ENCODE peak calls at places on chromosomes 2 and 18, in seven cellular contexts. One of them, this sample, is unnamed.
A peak's percentile ranks its signal among the peaks of the same experiment; 100 is the strongest.

GRCh38 chr2:162072976-162073775 is 839 bp downstream of the DPP4 start:
- DNase-seq in neural progenitor cell: peak; percentile 19
- DNase-seq in fibroblast of lung: no peak
- DNase-seq in endothelial cell of umbilical vein: peak; percentile 36
- DNase-seq in PC-3: no peak
- DNase-seq in astrocyte: no peak
- DNase-seq in H1: peak; percentile 52
- DNase-seq in this sample: peak; percentile 50

GRCh38 chr2:29232041-29232440 is 116.8 kb downstream of the CLIP4 start:
- DNase-seq in fibroblast of lung: no peak
- DNase-seq in H1: no peak
- DNase-seq in neural progenitor cell: no peak
- DNase-seq in PC-3: no peak
- DNase-seq in astrocyte: no peak
- DNase-seq in endothelial cell of umbilical vein: no peak
- DNase-seq in this sample: no peak

GRCh38 chr2:167183916-167184315 is 295.6 kb downstream of the XIRP2 start:
- DNase-seq in neural progenitor cell: no peak
- DNase-seq in PC-3: no peak
- DNase-seq in endothelial cell of umbilical vein: no peak
- DNase-seq in astrocyte: no peak
- DNase-seq in H1: no peak
- DNase-seq in fibroblast of lung: no peak
- DNase-seq in this sample: no peak

GRCh38 chr2:46510596-46511177 is 31.3 kb downstream of the TMEM247 start:
- DNase-seq in H1: no peak
- DNase-seq in endothelial cell of umbilical vein: no peak
- DNase-seq in astrocyte: no peak
- DNase-seq in neural progenitor cell: no peak
- DNase-seq in fibroblast of lung: no peak
- DNase-seq in PC-3: no peak
- DNase-seq in this sample: peak; percentile 41

GRCh38 chr2:209681201-209681735 is 90.4 kb upstream of the UNC80 start:
- DNase-seq in PC-3: no peak
- DNase-seq in H1: no peak
- DNase-seq in astrocyte: no peak
- DNase-seq in neural progenitor cell: no peak
- DNase-seq in endothelial cell of umbilical vein: no peak
- DNase-seq in fibroblast of lung: no peak
- DNase-seq in this sample: no peak

GRCh38 chr18:44693030-44693784 is 12.5 kb downstream of the SETBP1 start:
- DNase-seq in astrocyte: peak; percentile 64
- DNase-seq in PC-3: peak; percentile 66
- DNase-seq in fibroblast of lung: peak; percentile 74
- DNase-seq in neural progenitor cell: no peak
- DNase-seq in H1: no peak
- DNase-seq in endothelial cell of umbilical vein: no peak
- DNase-seq in this sample: peak; percentile 84

GRCh38 chr2:240250985-240251847 is 110.8 kb upstream of the OTOS start:
- DNase-seq in endothelial cell of umbilical vein: peak; percentile 51
- DNase-seq in neural progenitor cell: peak; percentile 50
- DNase-seq in fibroblast of lung: peak; percentile 85
- DNase-seq in H1: no peak
- DNase-seq in astrocyte: peak; percentile 78
- DNase-seq in PC-3: peak; percentile 82
- DNase-seq in this sample: peak; percentile 94

GRCh38 chr2:67846341-67847070 is 216.3 kb downstream of the C1D start:
- DNase-seq in H1: peak; percentile 92
- DNase-seq in astrocyte: peak; percentile 91
- DNase-seq in PC-3: peak; percentile 98
- DNase-seq in fibroblast of lung: peak; percentile 92
- DNase-seq in endothelial cell of umbilical vein: peak; percentile 96
- DNase-seq in neural progenitor cell: peak; percentile 84
- DNase-seq in this sample: peak; percentile 73

GRCh38 chr2:114683251-114683650 is 240.8 kb downstream of the DPP10 start:
- DNase-seq in H1: no peak
- DNase-seq in fibroblast of lung: no peak
- DNase-seq in neural progenitor cell: no peak
- DNase-seq in astrocyte: no peak
- DNase-seq in PC-3: no peak
- DNase-seq in endothelial cell of umbilical vein: no peak
- DNase-seq in this sample: no peak

GRCh38 chr2:170733821-170734600 is 18.9 kb downstream of the SP5 start:
- DNase-seq in endothelial cell of umbilical vein: no peak
- DNase-seq in astrocyte: no peak
- DNase-seq in PC-3: no peak
- DNase-seq in H1: no peak
- DNase-seq in fibroblast of lung: no peak
- DNase-seq in neural progenitor cell: no peak
- DNase-seq in this sample: no peak

GRCh38 chr2:112656679-112657078 is 10.9 kb downstream of the SLC20A1 start:
- DNase-seq in endothelial cell of umbilical vein: no peak
- DNase-seq in PC-3: no peak
- DNase-seq in neural progenitor cell: no peak
- DNase-seq in H1: no peak
- DNase-seq in astrocyte: no peak
- DNase-seq in fibroblast of lung: no peak
- DNase-seq in this sample: no peak

GRCh38 chr2:156305121-156305520 is 27.4 kb downstream of the NR4A2 start:
- DNase-seq in neural progenitor cell: no peak
- DNase-seq in fibroblast of lung: no peak
- DNase-seq in PC-3: no peak
- DNase-seq in astrocyte: no peak
- DNase-seq in H1: no peak
- DNase-seq in endothelial cell of umbilical vein: no peak
- DNase-seq in this sample: no peak

GRCh38 chr18:46578987-46579386 is 78.0 kb downstream of the LOXHD1 start:
- DNase-seq in PC-3: no peak
- DNase-seq in neural progenitor cell: no peak
- DNase-seq in endothelial cell of umbilical vein: no peak
- DNase-seq in fibroblast of lung: no peak
- DNase-seq in astrocyte: no peak
- DNase-seq in H1: no peak
- DNase-seq in this sample: no peak

GRCh38 chr2:46495347-46496030 is 16.1 kb downstream of the TMEM247 start:
- DNase-seq in astrocyte: peak; percentile 41
- DNase-seq in fibroblast of lung: peak; percentile 62
- DNase-seq in PC-3: no peak
- DNase-seq in H1: no peak
- DNase-seq in endothelial cell of umbilical vein: no peak
- DNase-seq in neural progenitor cell: no peak
- DNase-seq in this sample: peak; percentile 73

GRCh38 chr2:231034291-231034882 is 2.9 kb upstream of the C2orf72 start:
- DNase-seq in neural progenitor cell: no peak
- DNase-seq in endothelial cell of umbilical vein: no peak
- DNase-seq in PC-3: no peak
- DNase-seq in fibroblast of lung: no peak
- DNase-seq in H1: no peak
- DNase-seq in astrocyte: no peak
- DNase-seq in this sample: no peak

DNA sequence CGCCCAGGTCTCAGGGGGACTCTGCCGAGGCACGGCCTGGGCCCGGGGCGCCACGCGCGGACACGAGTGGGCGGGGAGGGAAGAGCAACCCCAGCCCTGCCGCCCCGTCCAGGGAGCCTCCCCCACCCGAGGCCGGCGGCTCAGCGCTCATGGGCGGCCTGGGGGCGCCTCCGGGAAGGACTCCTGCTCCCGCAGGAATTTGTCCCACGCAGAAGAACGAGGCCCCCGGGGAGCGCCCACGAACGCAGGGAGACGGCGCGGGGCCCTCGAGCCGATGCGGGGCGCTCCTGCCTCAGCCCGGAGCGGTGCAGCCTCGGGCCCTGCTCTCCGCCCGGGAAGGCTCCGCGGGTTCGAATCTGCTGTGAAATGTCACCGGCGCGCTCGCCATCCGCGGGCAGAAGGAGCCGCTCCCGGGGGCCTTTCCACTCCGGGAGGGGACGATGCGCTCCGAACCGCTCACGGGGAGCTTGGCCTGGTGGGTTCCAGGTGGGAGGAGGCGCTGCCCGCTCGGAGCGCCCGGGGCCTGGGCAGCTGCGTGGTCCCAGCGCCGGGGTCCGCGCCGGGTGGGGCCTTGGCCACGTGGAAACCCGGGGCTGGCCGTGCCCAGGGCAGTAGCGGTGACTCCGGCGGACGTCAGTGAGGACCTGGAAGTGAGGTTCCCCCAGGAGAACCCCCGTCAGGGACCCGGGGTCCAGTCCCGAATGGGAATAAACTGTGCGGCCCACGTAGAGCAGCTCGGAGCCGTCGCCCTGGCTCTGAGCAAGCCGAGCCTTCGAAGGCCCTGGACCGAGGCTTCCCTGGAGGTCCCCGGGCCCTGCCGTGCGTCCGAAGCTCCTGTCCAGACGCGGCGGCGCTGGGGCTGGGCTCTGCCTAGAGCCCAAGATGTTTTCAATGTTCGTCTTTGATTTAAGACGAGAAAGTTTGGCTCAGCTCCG is 41.4 kb upstream of the CTDP1 start:
- DNase-seq in endothelial cell of umbilical vein: no peak
- DNase-seq in H1: peak; percentile 61
- DNase-seq in PC-3: no peak
- DNase-seq in astrocyte: no peak
- DNase-seq in neural progenitor cell: no peak
- DNase-seq in fibroblast of lung: no peak
- DNase-seq in this sample: peak; percentile 32
- TF ChIP-seq EZH2 in endothelial cell of umbilical vein: peak; percentile 66
- TF ChIP-seq EZH2 in H1: no peak
- TF ChIP-seq EZH2 in PC-3: no peak
- TF ChIP-seq EZH2 in astrocyte: no peak
- TF ChIP-seq EZH2 in neural progenitor cell: no peak
- TF ChIP-seq EZH2 in fibroblast of lung: no peak
- TF ChIP-seq EZH2 in this sample: no peak

GRCh38 chr2:144518744-144519596 is 949 bp downstream of the ZEB2 start:
- DNase-seq in fibroblast of lung: no peak
- DNase-seq in H1: no peak
- DNase-seq in astrocyte: no peak
- DNase-seq in neural progenitor cell: no peak
- DNase-seq in endothelial cell of umbilical vein: peak; percentile 56
- DNase-seq in PC-3: no peak
- DNase-seq in this sample: peak; percentile 33

GRCh38 chr2:144519934-144520717 is at the start of gene ZEB2:
- DNase-seq in PC-3: peak; percentile 50
- DNase-seq in fibroblast of lung: peak; percentile 70
- DNase-seq in neural progenitor cell: peak; percentile 89
- DNase-seq in astrocyte: peak; percentile 59
- DNase-seq in endothelial cell of umbilical vein: peak; percentile 87
- DNase-seq in H1: peak; percentile 56
- DNase-seq in this sample: peak; percentile 92

GRCh38 chr2:144517825-144518699 is 1.9 kb downstream of the ZEB2 start:
- DNase-seq in neural progenitor cell: peak; percentile 54
- DNase-seq in H1: no peak
- DNase-seq in fibroblast of lung: peak; percentile 48
- DNase-seq in endothelial cell of umbilical vein: no peak
- DNase-seq in astrocyte: no peak
- DNase-seq in PC-3: peak; percentile 6
- DNase-seq in this sample: peak; percentile 64

GRCh38 chr2:144520718-144521487 is 984 bp upstream of the ZEB2 start:
- DNase-seq in fibroblast of lung: peak; percentile 44
- DNase-seq in neural progenitor cell: no peak
- DNase-seq in astrocyte: no peak
- DNase-seq in PC-3: no peak
- DNase-seq in H1: no peak
- DNase-seq in endothelial cell of umbilical vein: peak; percentile 79
- DNase-seq in this sample: peak; percentile 53

GRCh38 chr2:144519597-144519933 is 354 bp downstream of the ZEB2 start:
- DNase-seq in astrocyte: no peak
- DNase-seq in PC-3: no peak
- DNase-seq in neural progenitor cell: no peak
- DNase-seq in endothelial cell of umbilical vein: no peak
- DNase-seq in fibroblast of lung: no peak
- DNase-seq in H1: no peak
- DNase-seq in this sample: no peak
- TF ChIP-seq EZH2 in astrocyte: no peak
- TF ChIP-seq EZH2 in PC-3: no peak
- TF ChIP-seq EZH2 in neural progenitor cell: no peak
- TF ChIP-seq EZH2 in endothelial cell of umbilical vein: no peak
- TF ChIP-seq EZH2 in fibroblast of lung: no peak
- TF ChIP-seq EZH2 in H1: no peak
- TF ChIP-seq EZH2 in this sample: no peak

GRCh38 chr18:34976084-34976483 is 65.1 kb upstream of the MAPRE2 start:
- DNase-seq in fibroblast of lung: no peak
- DNase-seq in astrocyte: no peak
- DNase-seq in neural progenitor cell: peak; percentile 14
- DNase-seq in endothelial cell of umbilical vein: no peak
- DNase-seq in H1: no peak
- DNase-seq in PC-3: no peak
- DNase-seq in this sample: no peak
- TF ChIP-seq EZH2 in fibroblast of lung: no peak
- TF ChIP-seq EZH2 in astrocyte: no peak
- TF ChIP-seq EZH2 in neural progenitor cell: no peak
- TF ChIP-seq EZH2 in endothelial cell of umbilical vein: peak; percentile 2
- TF ChIP-seq EZH2 in H1: no peak
- TF ChIP-seq EZH2 in PC-3: no peak
- TF ChIP-seq EZH2 in this sample: no peak

GRCh38 chr2:176117162-176117822 is 714 bp downstream of the HOXD10 start:
- DNase-seq in PC-3: no peak
- DNase-seq in neural progenitor cell: no peak
- DNase-seq in H1: no peak
- DNase-seq in astrocyte: no peak
- DNase-seq in endothelial cell of umbilical vein: no peak
- DNase-seq in fibroblast of lung: no peak
- DNase-seq in this sample: no peak

GRCh38 chr2:176114120-176114929 is 2.3 kb upstream of the HOXD10 start:
- DNase-seq in astrocyte: no peak
- DNase-seq in fibroblast of lung: no peak
- DNase-seq in H1: peak; percentile 58
- DNase-seq in endothelial cell of umbilical vein: no peak
- DNase-seq in neural progenitor cell: no peak
- DNase-seq in PC-3: peak; percentile 17
- DNase-seq in this sample: peak; percentile 69

GRCh38 chr2:176114930-176115625 is 1.5 kb upstream of the HOXD10 start:
- DNase-seq in PC-3: no peak
- DNase-seq in fibroblast of lung: no peak
- DNase-seq in neural progenitor cell: no peak
- DNase-seq in H1: no peak
- DNase-seq in astrocyte: no peak
- DNase-seq in endothelial cell of umbilical vein: no peak
- DNase-seq in this sample: peak; percentile 40

GRCh38 chr2:176117823-176118376 is 1.3 kb downstream of the HOXD10 start:
- DNase-seq in PC-3: no peak
- DNase-seq in H1: no peak
- DNase-seq in endothelial cell of umbilical vein: no peak
- DNase-seq in neural progenitor cell: no peak
- DNase-seq in fibroblast of lung: no peak
- DNase-seq in astrocyte: no peak
- DNase-seq in this sample: no peak

GRCh38 chr2:176115883-176116813 is at the start of gene HOXD10:
- DNase-seq in endothelial cell of umbilical vein: peak; percentile 78
- DNase-seq in PC-3: no peak
- DNase-seq in fibroblast of lung: no peak
- DNase-seq in H1: peak; percentile 82
- DNase-seq in astrocyte: no peak
- DNase-seq in neural progenitor cell: peak; percentile 65
- DNase-seq in this sample: peak; percentile 92
- TF ChIP-seq EZH2 in endothelial cell of umbilical vein: peak; percentile 62
- TF ChIP-seq EZH2 in PC-3: no peak
- TF ChIP-seq EZH2 in fibroblast of lung: peak; percentile 49
- TF ChIP-seq EZH2 in H1: peak; percentile 86
- TF ChIP-seq EZH2 in astrocyte: peak; percentile 89
- TF ChIP-seq EZH2 in neural progenitor cell: peak; percentile 95
- TF ChIP-seq EZH2 in this sample: no peak

GRCh38 chr18:57439985-57440330 is 4.8 kb downstream of the ONECUT2 start:
- DNase-seq in H1: no peak
- DNase-seq in astrocyte: no peak
- DNase-seq in endothelial cell of umbilical vein: no peak
- DNase-seq in fibroblast of lung: no peak
- DNase-seq in PC-3: no peak
- DNase-seq in neural progenitor cell: peak; percentile 40
- DNase-seq in this sample: no peak
- TF ChIP-seq EZH2 in H1: peak; percentile 72
- TF ChIP-seq EZH2 in astrocyte: peak; percentile 84
- TF ChIP-seq EZH2 in endothelial cell of umbilical vein: peak; percentile 92
- TF ChIP-seq EZH2 in fibroblast of lung: no peak
- TF ChIP-seq EZH2 in PC-3: no peak
- TF ChIP-seq EZH2 in neural progenitor cell: peak; percentile 86
- TF ChIP-seq EZH2 in this sample: peak; percentile 42

This sample was measured in GM23248.